ENCODE peak calls at places on chromosomes 2 and 18, in eight cellular contexts. One of them, this sample, is unnamed.
A peak's percentile ranks its signal among the peaks of the same experiment; 100 is the strongest.

GRCh38 chr2:122031544-122032263 is 276.3 kb downstream of the TSN start:
- DNase-seq in mammary epithelial cell: no peak
- DNase-seq in body of pancreas: no peak
- DNase-seq in CD4-positive, alpha-beta memory T cell: no peak
- DNase-seq in heart left ventricle: no peak
- DNase-seq in heart right ventricle: peak; percentile 24
- DNase-seq in tibial nerve: no peak
- DNase-seq in endothelial cell of umbilical vein: no peak
- DNase-seq in this sample: no peak

GRCh38 chr2:65053199-65053598 is 3.0 kb upstream of the CEP68 start:
- DNase-seq in tibial nerve: no peak
- DNase-seq in heart right ventricle: no peak
- DNase-seq in body of pancreas: no peak
- DNase-seq in endothelial cell of umbilical vein: no peak
- DNase-seq in CD4-positive, alpha-beta memory T cell: peak; percentile 61
- DNase-seq in heart left ventricle: no peak
- DNase-seq in mammary epithelial cell: no peak
- DNase-seq in this sample: no peak

GRCh38 chr18:9403795-9404564 is 69.4 kb downstream of the TWSG1 start:
- DNase-seq in tibial nerve: no peak
- DNase-seq in heart left ventricle: peak; percentile 68
- DNase-seq in heart right ventricle: no peak
- DNase-seq in mammary epithelial cell: no peak
- DNase-seq in endothelial cell of umbilical vein: no peak
- DNase-seq in CD4-positive, alpha-beta memory T cell: no peak
- DNase-seq in body of pancreas: no peak
- DNase-seq in this sample: no peak

GRCh38 chr18:49811151-49811938 is 2.0 kb downstream of the ACAA2 start:
- DNase-seq in heart left ventricle: no peak
- DNase-seq in tibial nerve: no peak
- DNase-seq in body of pancreas: no peak
- DNase-seq in CD4-positive, alpha-beta memory T cell: no peak
- DNase-seq in heart right ventricle: no peak
- DNase-seq in mammary epithelial cell: no peak
- DNase-seq in endothelial cell of umbilical vein: no peak
- DNase-seq in this sample: no peak

GRCh38 chr18:58661423-58661822 is 9.8 kb upstream of the MALT1 start:
- DNase-seq in mammary epithelial cell: no peak
- DNase-seq in heart left ventricle: no peak
- DNase-seq in endothelial cell of umbilical vein: no peak
- DNase-seq in CD4-positive, alpha-beta memory T cell: no peak
- DNase-seq in heart right ventricle: no peak
- DNase-seq in body of pancreas: no peak
- DNase-seq in tibial nerve: no peak
- DNase-seq in this sample: no peak

GRCh38 chr2:128631698-128632490 is 313.2 kb upstream of the HS6ST1 start:
- DNase-seq in endothelial cell of umbilical vein: no peak
- DNase-seq in CD4-positive, alpha-beta memory T cell: no peak
- DNase-seq in heart right ventricle: no peak
- DNase-seq in heart left ventricle: no peak
- DNase-seq in mammary epithelial cell: no peak
- DNase-seq in body of pancreas: no peak
- DNase-seq in tibial nerve: no peak
- DNase-seq in this sample: peak; percentile 35

GRCh38 chr2:59584958-59585357 is 968.5 kb downstream of the BCL11A start:
- DNase-seq in heart left ventricle: no peak
- DNase-seq in CD4-positive, alpha-beta memory T cell: no peak
- DNase-seq in tibial nerve: no peak
- DNase-seq in heart right ventricle: no peak
- DNase-seq in body of pancreas: no peak
- DNase-seq in mammary epithelial cell: no peak
- DNase-seq in endothelial cell of umbilical vein: no peak
- DNase-seq in this sample: no peak

GRCh38 chr2:175080479-175080878 is 75.3 kb upstream of the CHN1 start:
- DNase-seq in heart right ventricle: no peak
- DNase-seq in endothelial cell of umbilical vein: no peak
- DNase-seq in heart left ventricle: no peak
- DNase-seq in body of pancreas: no peak
- DNase-seq in tibial nerve: no peak
- DNase-seq in mammary epithelial cell: peak; percentile 8
- DNase-seq in CD4-positive, alpha-beta memory T cell: no peak
- DNase-seq in this sample: no peak

GRCh38 chr18:13232971-13233565 is 14.5 kb downstream of the LDLRAD4 start:
- DNase-seq in CD4-positive, alpha-beta memory T cell: no peak
- DNase-seq in mammary epithelial cell: no peak
- DNase-seq in heart left ventricle: no peak
- DNase-seq in heart right ventricle: no peak
- DNase-seq in tibial nerve: no peak
- DNase-seq in body of pancreas: no peak
- DNase-seq in endothelial cell of umbilical vein: no peak
- DNase-seq in this sample: no peak

GRCh38 chr2:135124924-135125886 is 73.1 kb downstream of the RAB3GAP1 start:
- DNase-seq in CD4-positive, alpha-beta memory T cell: no peak
- DNase-seq in heart left ventricle: no peak
- DNase-seq in body of pancreas: no peak
- DNase-seq in heart right ventricle: no peak
- DNase-seq in mammary epithelial cell: peak; percentile 83
- DNase-seq in endothelial cell of umbilical vein: no peak
- DNase-seq in tibial nerve: no peak
- DNase-seq in this sample: no peak

GRCh38 chr2:227415538-227416424 is 28.0 kb upstream of the SCYGR1 start:
- DNase-seq in endothelial cell of umbilical vein: peak; percentile 85
- DNase-seq in heart right ventricle: peak; percentile 36
- DNase-seq in heart left ventricle: peak; percentile 59
- DNase-seq in mammary epithelial cell: peak; percentile 81
- DNase-seq in CD4-positive, alpha-beta memory T cell: no peak
- DNase-seq in tibial nerve: no peak
- DNase-seq in body of pancreas: no peak
- DNase-seq in this sample: no peak

DNA sequence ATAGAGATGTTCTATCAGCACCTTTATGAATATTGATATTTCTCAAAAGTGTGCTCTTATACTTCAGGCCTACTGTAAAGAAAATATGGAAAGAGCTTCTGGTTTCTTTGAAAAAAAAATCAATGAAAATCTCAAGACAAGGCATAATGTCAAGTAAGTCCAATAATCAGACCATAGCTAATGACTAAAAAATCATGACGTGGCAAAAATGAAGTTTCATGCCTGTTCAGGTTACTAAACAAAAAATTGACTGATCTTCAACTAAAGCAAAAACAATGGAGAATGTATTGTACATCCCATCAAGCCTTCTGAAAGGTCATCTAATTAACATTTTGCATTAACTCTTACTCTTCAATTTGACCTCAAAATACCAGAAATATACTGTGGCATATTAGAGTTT is 824.4 kb downstream of the EPHA4 start:
- DNase-seq in body of pancreas: no peak
- DNase-seq in CD4-positive, alpha-beta memory T cell: no peak
- DNase-seq in mammary epithelial cell: no peak
- DNase-seq in heart right ventricle: no peak
- DNase-seq in tibial nerve: no peak
- DNase-seq in heart left ventricle: no peak
- DNase-seq in endothelial cell of umbilical vein: no peak
- DNase-seq in this sample: no peak
- H3K9me3 ChIP-seq in body of pancreas: no peaks in the 10 kb centered on the region
- H3K9me3 ChIP-seq in CD4-positive, alpha-beta memory T cell: no peaks in the 10 kb centered on the region
- H3K9me3 ChIP-seq in mammary epithelial cell: no peaks in the 10 kb centered on the region
- H3K9me3 ChIP-seq in heart right ventricle: peaks cover 13% of the 10 kb centered on the region
- H3K9me3 ChIP-seq in tibial nerve: no peaks in the 10 kb centered on the region
- H3K9me3 ChIP-seq in heart left ventricle: no peaks in the 10 kb centered on the region
- H3K9me3 ChIP-seq in endothelial cell of umbilical vein: no peaks in the 10 kb centered on the region
- H3K9me3 ChIP-seq in this sample: no peaks in the 10 kb centered on the region

GRCh38 chr2:68734688-68735525 is at the start of gene ARHGAP25:
- DNase-seq in heart right ventricle: no peak
- DNase-seq in CD4-positive, alpha-beta memory T cell: peak; percentile 61
- DNase-seq in endothelial cell of umbilical vein: no peak
- DNase-seq in mammary epithelial cell: no peak
- DNase-seq in tibial nerve: no peak
- DNase-seq in heart left ventricle: no peak
- DNase-seq in body of pancreas: no peak
- DNase-seq in this sample: no peak

GRCh38 chr2:68732533-68732932 is 2.1 kb upstream of the ARHGAP25 start:
- DNase-seq in tibial nerve: no peak
- DNase-seq in endothelial cell of umbilical vein: no peak
- DNase-seq in heart left ventricle: no peak
- DNase-seq in body of pancreas: no peak
- DNase-seq in heart right ventricle: no peak
- DNase-seq in CD4-positive, alpha-beta memory T cell: no peak
- DNase-seq in mammary epithelial cell: no peak
- DNase-seq in this sample: no peak

GRCh38 chr2:68732036-68732435 is 2.6 kb upstream of the ARHGAP25 start:
- DNase-seq in tibial nerve: no peak
- DNase-seq in mammary epithelial cell: no peak
- DNase-seq in heart right ventricle: no peak
- DNase-seq in CD4-positive, alpha-beta memory T cell: no peak
- DNase-seq in heart left ventricle: peak; percentile 35
- DNase-seq in endothelial cell of umbilical vein: no peak
- DNase-seq in body of pancreas: no peak
- DNase-seq in this sample: no peak

GRCh38 chr2:68734176-68734575 is 435 bp upstream of the ARHGAP25 start:
- DNase-seq in heart left ventricle: no peak
- DNase-seq in body of pancreas: no peak
- DNase-seq in CD4-positive, alpha-beta memory T cell: no peak
- DNase-seq in endothelial cell of umbilical vein: no peak
- DNase-seq in tibial nerve: no peak
- DNase-seq in heart right ventricle: no peak
- DNase-seq in mammary epithelial cell: no peak
- DNase-seq in this sample: no peak

GRCh38 chr2:68733365-68733764 is 1.2 kb upstream of the ARHGAP25 start:
- DNase-seq in tibial nerve: no peak
- DNase-seq in heart right ventricle: no peak
- DNase-seq in body of pancreas: no peak
- DNase-seq in CD4-positive, alpha-beta memory T cell: no peak
- DNase-seq in endothelial cell of umbilical vein: no peak
- DNase-seq in mammary epithelial cell: no peak
- DNase-seq in heart left ventricle: no peak
- DNase-seq in this sample: no peak
- H3K4me1 ChIP-seq in tibial nerve: no peaks in the 10 kb centered on the region
- H3K4me1 ChIP-seq in heart right ventricle: no peaks in the 10 kb centered on the region
- H3K4me1 ChIP-seq in body of pancreas: no peaks in the 10 kb centered on the region
- H3K4me1 ChIP-seq in CD4-positive, alpha-beta memory T cell: peaks cover 51% of the 10 kb centered on the region
- H3K4me1 ChIP-seq in endothelial cell of umbilical vein: no peaks in the 10 kb centered on the region
- H3K4me1 ChIP-seq in mammary epithelial cell: peaks cover 10% of the 10 kb centered on the region
- H3K4me1 ChIP-seq in heart left ventricle: no peaks in the 10 kb centered on the region
- H3K4me1 ChIP-seq in this sample: peaks cover 26% of the 10 kb centered on the region

DNA sequence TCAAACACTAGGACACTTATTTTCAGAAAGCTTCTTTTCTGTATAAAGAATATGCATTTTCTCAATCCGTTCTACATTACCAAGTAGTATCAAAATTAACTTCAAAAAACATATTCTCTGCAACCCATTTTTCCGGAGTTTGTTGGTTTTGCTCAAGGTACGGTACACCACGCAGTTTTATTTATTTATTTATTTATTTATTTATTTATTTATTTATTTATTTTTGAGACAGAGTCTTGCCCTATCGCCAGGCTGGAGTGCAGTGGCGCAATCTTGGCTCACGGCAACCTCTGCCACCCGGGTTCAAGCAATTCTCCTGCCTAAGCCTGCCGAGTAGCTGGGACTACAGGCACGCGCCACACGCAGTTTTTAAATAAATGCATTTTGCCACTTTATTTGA is 900.3 kb downstream of the CBLN2 start:
- DNase-seq in endothelial cell of umbilical vein: no peak
- DNase-seq in tibial nerve: no peak
- DNase-seq in body of pancreas: no peak
- DNase-seq in mammary epithelial cell: no peak
- DNase-seq in CD4-positive, alpha-beta memory T cell: no peak
- DNase-seq in heart left ventricle: no peak
- DNase-seq in heart right ventricle: no peak
- DNase-seq in this sample: no peak
- H3K9me3 ChIP-seq in endothelial cell of umbilical vein: no peaks in the 10 kb centered on the region
- H3K9me3 ChIP-seq in tibial nerve: no peaks in the 10 kb centered on the region
- H3K9me3 ChIP-seq in body of pancreas: no peaks in the 10 kb centered on the region
- H3K9me3 ChIP-seq in mammary epithelial cell: peaks cover 15% of the 10 kb centered on the region
- H3K9me3 ChIP-seq in CD4-positive, alpha-beta memory T cell: no peaks in the 10 kb centered on the region
- H3K9me3 ChIP-seq in heart left ventricle: no peaks in the 10 kb centered on the region
- H3K9me3 ChIP-seq in heart right ventricle: no peaks in the 10 kb centered on the region
- H3K9me3 ChIP-seq in this sample: no peaks in the 10 kb centered on the region

DNA sequence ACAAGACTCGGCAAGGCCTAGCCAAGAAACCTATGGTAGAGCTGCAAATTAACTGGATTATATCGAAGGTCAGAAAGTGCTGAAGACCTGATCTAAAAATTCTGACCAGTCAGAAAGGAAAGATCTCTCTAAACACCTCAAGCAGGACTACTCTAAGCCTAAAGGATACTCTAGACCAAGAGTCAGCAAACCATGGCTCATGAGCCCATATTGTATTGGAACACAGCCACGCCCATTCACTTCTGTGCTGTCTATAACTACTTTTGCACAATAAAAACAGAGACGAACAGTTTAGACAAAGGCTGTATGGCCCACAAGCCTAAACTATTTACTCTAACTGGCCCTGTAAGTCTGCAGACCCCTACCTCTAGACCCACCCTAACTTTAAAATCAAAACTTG is 18.7 kb downstream of the RTN4 start:
- DNase-seq in tibial nerve: no peak
- DNase-seq in heart left ventricle: no peak
- DNase-seq in mammary epithelial cell: no peak
- DNase-seq in heart right ventricle: no peak
- DNase-seq in CD4-positive, alpha-beta memory T cell: no peak
- DNase-seq in body of pancreas: no peak
- DNase-seq in endothelial cell of umbilical vein: no peak
- DNase-seq in this sample: no peak
- H3K4me1 ChIP-seq in tibial nerve: peaks cover 76% of the 10 kb centered on the region
- H3K4me1 ChIP-seq in heart left ventricle: peaks cover 45% of the 10 kb centered on the region
- H3K4me1 ChIP-seq in mammary epithelial cell: peaks cover 9% of the 10 kb centered on the region
- H3K4me1 ChIP-seq in heart right ventricle: peaks cover 44% of the 10 kb centered on the region
- H3K4me1 ChIP-seq in CD4-positive, alpha-beta memory T cell: peaks cover 69% of the 10 kb centered on the region
- H3K4me1 ChIP-seq in body of pancreas: peaks cover 23% of the 10 kb centered on the region
- H3K4me1 ChIP-seq in endothelial cell of umbilical vein: peaks cover 6% of the 10 kb centered on the region
- H3K4me1 ChIP-seq in this sample: peaks cover 42% of the 10 kb centered on the region

DNA sequence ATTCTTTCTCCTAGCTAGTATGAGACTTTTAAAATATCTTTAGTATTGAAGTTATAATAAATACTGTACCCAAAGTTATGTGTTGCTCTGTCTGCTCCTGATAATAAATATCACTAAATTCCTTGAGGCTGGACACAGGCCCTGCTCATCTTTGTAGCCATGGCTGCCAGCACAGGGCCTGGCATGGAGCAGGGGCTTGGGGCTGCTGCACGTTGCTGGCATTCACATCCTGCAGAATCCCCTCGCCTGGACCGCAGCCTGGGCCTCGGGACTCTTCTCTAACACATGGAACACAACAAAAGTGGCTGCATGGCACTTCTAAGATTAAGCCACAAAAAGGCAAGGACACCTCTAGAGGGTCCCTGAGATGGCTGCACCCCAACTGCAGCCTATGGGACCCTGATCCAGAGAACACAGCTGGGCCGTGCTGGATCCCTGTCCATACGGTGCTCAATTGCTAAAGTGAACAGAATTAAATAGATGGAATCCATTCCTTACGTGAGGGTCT is 477.5 kb upstream of the MYT1L start:
- DNase-seq in heart right ventricle: no peak
- DNase-seq in body of pancreas: no peak
- DNase-seq in CD4-positive, alpha-beta memory T cell: no peak
- DNase-seq in tibial nerve: no peak
- DNase-seq in mammary epithelial cell: no peak
- DNase-seq in heart left ventricle: no peak
- DNase-seq in endothelial cell of umbilical vein: no peak
- DNase-seq in this sample: no peak
- H3K9me3 ChIP-seq in heart right ventricle: no peaks in the 10 kb centered on the region
- H3K9me3 ChIP-seq in body of pancreas: no peaks in the 10 kb centered on the region
- H3K9me3 ChIP-seq in CD4-positive, alpha-beta memory T cell: no peaks in the 10 kb centered on the region
- H3K9me3 ChIP-seq in tibial nerve: no peaks in the 10 kb centered on the region
- H3K9me3 ChIP-seq in mammary epithelial cell: peaks cover 7% of the 10 kb centered on the region
- H3K9me3 ChIP-seq in heart left ventricle: no peaks in the 10 kb centered on the region
- H3K9me3 ChIP-seq in endothelial cell of umbilical vein: peaks cover 2% of the 10 kb centered on the region
- H3K9me3 ChIP-seq in this sample: no peaks in the 10 kb centered on the region

GRCh38 chr2:170371231-170371630 is 193.3 kb downstream of the MYO3B start:
- DNase-seq in heart left ventricle: no peak
- DNase-seq in endothelial cell of umbilical vein: no peak
- DNase-seq in tibial nerve: no peak
- DNase-seq in mammary epithelial cell: no peak
- DNase-seq in body of pancreas: no peak
- DNase-seq in CD4-positive, alpha-beta memory T cell: no peak
- DNase-seq in heart right ventricle: no peak
- DNase-seq in this sample: no peak
- H3K4me1 ChIP-seq in heart left ventricle: no peaks in the 10 kb centered on the region
- H3K4me1 ChIP-seq in endothelial cell of umbilical vein: no peaks in the 10 kb centered on the region
- H3K4me1 ChIP-seq in tibial nerve: no peaks in the 10 kb centered on the region
- H3K4me1 ChIP-seq in mammary epithelial cell: peaks cover 18% of the 10 kb centered on the region
- H3K4me1 ChIP-seq in body of pancreas: no peaks in the 10 kb centered on the region
- H3K4me1 ChIP-seq in CD4-positive, alpha-beta memory T cell: no peaks in the 10 kb centered on the region
- H3K4me1 ChIP-seq in heart right ventricle: no peaks in the 10 kb centered on the region
- H3K4me1 ChIP-seq in this sample: peaks cover 13% of the 10 kb centered on the region